ENCODE peak calls at places on chromosomes 12 and 14, in eight cellular contexts. One of them, this sample, is unnamed.

GRCh38 chr14:70716958-70717357 is 75.2 kb downstream of the TTC9 start:
- DNase-seq in fibroblast of lung: no peak
- DNase-seq in CD8-positive, alpha-beta memory T cell: no peak
- DNase-seq in lung: no peak
- DNase-seq in heart left ventricle: no peak
- DNase-seq in adrenal gland: no peak
- DNase-seq in tibial artery: no peak
- DNase-seq in GM23248: no peak
- DNase-seq in this sample: no peak

GRCh38 chr12:55072093-55072492 is 52.3 kb downstream of the NEUROD4 start:
- DNase-seq in fibroblast of lung: peak; percentile 5
- DNase-seq in CD8-positive, alpha-beta memory T cell: peak; percentile 57
- DNase-seq in lung: peak; percentile 49
- DNase-seq in heart left ventricle: peak; percentile 34
- DNase-seq in adrenal gland: peak; percentile 51
- DNase-seq in tibial artery: no peak
- DNase-seq in GM23248: peak; percentile 54
- DNase-seq in this sample: no peak

GRCh38 chr12:88908345-88908744 is 328.1 kb upstream of the KITLG start:
- DNase-seq in fibroblast of lung: no peak
- DNase-seq in CD8-positive, alpha-beta memory T cell: no peak
- DNase-seq in lung: no peak
- DNase-seq in heart left ventricle: no peak
- DNase-seq in adrenal gland: no peak
- DNase-seq in tibial artery: no peak
- DNase-seq in GM23248: no peak
- DNase-seq in this sample: no peak

GRCh38 chr14:22545842-22546721 is 42.9 kb downstream of the DAD1 start:
- DNase-seq in fibroblast of lung: peak; percentile 89
- DNase-seq in CD8-positive, alpha-beta memory T cell: no peak
- DNase-seq in lung: no peak
- DNase-seq in heart left ventricle: no peak
- DNase-seq in adrenal gland: peak; percentile 68
- DNase-seq in tibial artery: no peak
- DNase-seq in GM23248: peak; percentile 91
- DNase-seq in this sample: no peak

GRCh38 chr12:121468451-121468850 is 68.5 kb downstream of the RNF34 start:
- DNase-seq in fibroblast of lung: no peak
- DNase-seq in CD8-positive, alpha-beta memory T cell: no peak
- DNase-seq in lung: no peak
- DNase-seq in heart left ventricle: no peak
- DNase-seq in adrenal gland: no peak
- DNase-seq in tibial artery: peak; percentile 49
- DNase-seq in GM23248: peak; percentile 60
- DNase-seq in this sample: no peak

GRCh38 chr12:101647711-101648110 is 49.7 kb upstream of the CHPT1 start:
- DNase-seq in fibroblast of lung: no peak
- DNase-seq in CD8-positive, alpha-beta memory T cell: no peak
- DNase-seq in lung: no peak
- DNase-seq in heart left ventricle: no peak
- DNase-seq in adrenal gland: no peak
- DNase-seq in tibial artery: no peak
- DNase-seq in GM23248: no peak
- DNase-seq in this sample: no peak

GRCh38 chr14:99660006-99660566 is 15.2 kb downstream of the HHIPL1 start:
- DNase-seq in fibroblast of lung: no peak
- DNase-seq in CD8-positive, alpha-beta memory T cell: no peak
- DNase-seq in lung: no peak
- DNase-seq in heart left ventricle: no peak
- DNase-seq in adrenal gland: no peak
- DNase-seq in tibial artery: no peak
- DNase-seq in GM23248: peak; percentile 26
- DNase-seq in this sample: no peak

GRCh38 chr14:100608586-100609330 is 21.5 kb upstream of the BEGAIN start:
- DNase-seq in fibroblast of lung: no peak
- DNase-seq in CD8-positive, alpha-beta memory T cell: no peak
- DNase-seq in lung: no peak
- DNase-seq in heart left ventricle: no peak
- DNase-seq in adrenal gland: peak; percentile 14
- DNase-seq in tibial artery: no peak
- DNase-seq in GM23248: no peak
- DNase-seq in this sample: no peak

GRCh38 chr12:124718052-124718451 is 145.6 kb downstream of the SCARB1 start:
- DNase-seq in fibroblast of lung: no peak
- DNase-seq in CD8-positive, alpha-beta memory T cell: no peak
- DNase-seq in lung: no peak
- DNase-seq in heart left ventricle: no peak
- DNase-seq in adrenal gland: no peak
- DNase-seq in tibial artery: no peak
- DNase-seq in GM23248: no peak
- DNase-seq in this sample: no peak

GRCh38 chr14:21382095-21382494 is 1.7 kb downstream of the SUPT16H start:
- DNase-seq in fibroblast of lung: peak; percentile 29
- DNase-seq in CD8-positive, alpha-beta memory T cell: no peak
- DNase-seq in lung: no peak
- DNase-seq in heart left ventricle: no peak
- DNase-seq in adrenal gland: no peak
- DNase-seq in tibial artery: no peak
- DNase-seq in GM23248: peak; percentile 9
- DNase-seq in this sample: no peak

GRCh38 chr14:104353921-104354701 is 215.7 kb downstream of the KIF26A start:
- DNase-seq in fibroblast of lung: no peak
- DNase-seq in CD8-positive, alpha-beta memory T cell: no peak
- DNase-seq in lung: no peak
- DNase-seq in heart left ventricle: peak; percentile 74
- DNase-seq in adrenal gland: peak; percentile 66
- DNase-seq in tibial artery: peak; percentile 15
- DNase-seq in GM23248: no peak
- DNase-seq in this sample: no peak

GRCh38 chr12:56724660-56724988 is 475 bp downstream of the NACA start:
- DNase-seq in fibroblast of lung: no peak
- DNase-seq in CD8-positive, alpha-beta memory T cell: no peak
- DNase-seq in lung: no peak
- DNase-seq in heart left ventricle: no peak
- DNase-seq in adrenal gland: peak; percentile 33
- DNase-seq in tibial artery: no peak
- DNase-seq in GM23248: peak; percentile 46
- DNase-seq in this sample: no peak

GRCh38 chr14:37753459-37753858 is 158.0 kb downstream of the TTC6 start:
- DNase-seq in fibroblast of lung: no peak
- DNase-seq in CD8-positive, alpha-beta memory T cell: no peak
- DNase-seq in lung: no peak
- DNase-seq in heart left ventricle: no peak
- DNase-seq in adrenal gland: no peak
- DNase-seq in tibial artery: no peak
- DNase-seq in GM23248: no peak
- DNase-seq in this sample: no peak

GRCh38 chr14:31926652-31927347 is 150.3 kb upstream of the ARHGAP5 start:
- DNase-seq in fibroblast of lung: peak; percentile 4
- DNase-seq in CD8-positive, alpha-beta memory T cell: no peak
- DNase-seq in lung: no peak
- DNase-seq in heart left ventricle: peak; percentile 56
- DNase-seq in adrenal gland: no peak
- DNase-seq in tibial artery: no peak
- DNase-seq in GM23248: no peak
- DNase-seq in this sample: no peak

GRCh38 chr12:101939856-101940265 is 62.5 kb downstream of the DRAM1 start:
- DNase-seq in fibroblast of lung: peak; percentile 71
- DNase-seq in CD8-positive, alpha-beta memory T cell: peak; percentile 38
- DNase-seq in lung: peak; percentile 60
- DNase-seq in heart left ventricle: peak; percentile 41
- DNase-seq in adrenal gland: peak; percentile 63
- DNase-seq in tibial artery: peak; percentile 73
- DNase-seq in GM23248: peak; percentile 91
- DNase-seq in this sample: no peak

GRCh38 chr14:37721976-37722659 is 126.7 kb downstream of the TTC6 start:
- DNase-seq in fibroblast of lung: no peak
- DNase-seq in CD8-positive, alpha-beta memory T cell: no peak
- DNase-seq in lung: no peak
- DNase-seq in heart left ventricle: no peak
- DNase-seq in adrenal gland: no peak
- DNase-seq in tibial artery: no peak
- DNase-seq in GM23248: peak; percentile 47
- DNase-seq in this sample: no peak

GRCh38 chr12:109385339-109386078 is 37.8 kb downstream of the MYO1H start:
- DNase-seq in fibroblast of lung: peak; percentile 40
- DNase-seq in CD8-positive, alpha-beta memory T cell: peak; percentile 10
- DNase-seq in lung: no peak
- DNase-seq in heart left ventricle: no peak
- DNase-seq in adrenal gland: no peak
- DNase-seq in tibial artery: peak; percentile 47
- DNase-seq in GM23248: peak; percentile 85
- DNase-seq in this sample: no peak

GRCh38 chr12:124456652-124457152 is 110.7 kb downstream of the NCOR2 start:
- DNase-seq in fibroblast of lung: no peak
- DNase-seq in CD8-positive, alpha-beta memory T cell: peak; percentile 51
- DNase-seq in lung: peak; percentile 39
- DNase-seq in heart left ventricle: peak; percentile 58
- DNase-seq in adrenal gland: peak; percentile 49
- DNase-seq in tibial artery: no peak
- DNase-seq in GM23248: no peak
- DNase-seq in this sample: no peak

GRCh38 chr14:103129301-103130016 is 6.2 kb downstream of the TNFAIP2 start:
- DNase-seq in fibroblast of lung: no peak
- DNase-seq in CD8-positive, alpha-beta memory T cell: no peak
- DNase-seq in lung: no peak
- DNase-seq in heart left ventricle: no peak
- DNase-seq in adrenal gland: no peak
- DNase-seq in tibial artery: no peak
- DNase-seq in GM23248: no peak
- DNase-seq in this sample: no peak
- H3K4me1 ChIP-seq in fibroblast of lung: peaks cover 18% of the 10 kb centered on the region
- H3K4me1 ChIP-seq in CD8-positive, alpha-beta memory T cell: no peaks in the 10 kb centered on the region
- H3K4me1 ChIP-seq in lung: peaks cover 23% of the 10 kb centered on the region
- H3K4me1 ChIP-seq in heart left ventricle: peaks cover 58% of the 10 kb centered on the region
- H3K4me1 ChIP-seq in adrenal gland: peaks cover 41% of the 10 kb centered on the region
- H3K4me1 ChIP-seq in tibial artery: peaks cover 7% of the 10 kb centered on the region
- H3K4me1 ChIP-seq in GM23248: no peaks in the 10 kb centered on the region
- H3K4me1 ChIP-seq in this sample: peaks cover 81% of the 10 kb centered on the region

GRCh38 chr12:120230326-120230973 is 29.5 kb upstream of the RPLP0 start:
- DNase-seq in fibroblast of lung: peak; percentile 97
- DNase-seq in CD8-positive, alpha-beta memory T cell: no peak
- DNase-seq in lung: peak; percentile 56
- DNase-seq in heart left ventricle: peak; percentile 78
- DNase-seq in adrenal gland: peak; percentile 94
- DNase-seq in tibial artery: peak; percentile 79
- DNase-seq in GM23248: peak; percentile 94
- DNase-seq in this sample: no peak
- H3K4me1 ChIP-seq in fibroblast of lung: peaks cover 70% of the 10 kb centered on the region
- H3K4me1 ChIP-seq in CD8-positive, alpha-beta memory T cell: peaks cover 93% of the 10 kb centered on the region
- H3K4me1 ChIP-seq in lung: peaks cover 61% of the 10 kb centered on the region
- H3K4me1 ChIP-seq in heart left ventricle: peaks cover 99% of the 10 kb centered on the region
- H3K4me1 ChIP-seq in adrenal gland: peaks cover 73% of the 10 kb centered on the region
- H3K4me1 ChIP-seq in tibial artery: peaks cover 67% of the 10 kb centered on the region
- H3K4me1 ChIP-seq in GM23248: peaks cover 76% of the 10 kb centered on the region
- H3K4me1 ChIP-seq in this sample: peaks cover 97% of the 10 kb centered on the region

GRCh38 chr14:95136631-95137030 is 20.7 kb downstream of the DICER1 start:
- DNase-seq in fibroblast of lung: no peak
- DNase-seq in CD8-positive, alpha-beta memory T cell: no peak
- DNase-seq in lung: no peak
- DNase-seq in heart left ventricle: no peak
- DNase-seq in adrenal gland: no peak
- DNase-seq in tibial artery: no peak
- DNase-seq in GM23248: no peak
- DNase-seq in this sample: no peak
- H3K4me1 ChIP-seq in fibroblast of lung: peaks cover 2% of the 10 kb centered on the region
- H3K4me1 ChIP-seq in CD8-positive, alpha-beta memory T cell: peaks cover 10% of the 10 kb centered on the region
- H3K4me1 ChIP-seq in lung: peaks cover 2% of the 10 kb centered on the region
- H3K4me1 ChIP-seq in heart left ventricle: peaks cover 54% of the 10 kb centered on the region
- H3K4me1 ChIP-seq in adrenal gland: peaks cover 18% of the 10 kb centered on the region
- H3K4me1 ChIP-seq in tibial artery: peaks cover 14% of the 10 kb centered on the region
- H3K4me1 ChIP-seq in GM23248: peaks cover 39% of the 10 kb centered on the region
- H3K4me1 ChIP-seq in this sample: peaks cover 76% of the 10 kb centered on the region

DNA sequence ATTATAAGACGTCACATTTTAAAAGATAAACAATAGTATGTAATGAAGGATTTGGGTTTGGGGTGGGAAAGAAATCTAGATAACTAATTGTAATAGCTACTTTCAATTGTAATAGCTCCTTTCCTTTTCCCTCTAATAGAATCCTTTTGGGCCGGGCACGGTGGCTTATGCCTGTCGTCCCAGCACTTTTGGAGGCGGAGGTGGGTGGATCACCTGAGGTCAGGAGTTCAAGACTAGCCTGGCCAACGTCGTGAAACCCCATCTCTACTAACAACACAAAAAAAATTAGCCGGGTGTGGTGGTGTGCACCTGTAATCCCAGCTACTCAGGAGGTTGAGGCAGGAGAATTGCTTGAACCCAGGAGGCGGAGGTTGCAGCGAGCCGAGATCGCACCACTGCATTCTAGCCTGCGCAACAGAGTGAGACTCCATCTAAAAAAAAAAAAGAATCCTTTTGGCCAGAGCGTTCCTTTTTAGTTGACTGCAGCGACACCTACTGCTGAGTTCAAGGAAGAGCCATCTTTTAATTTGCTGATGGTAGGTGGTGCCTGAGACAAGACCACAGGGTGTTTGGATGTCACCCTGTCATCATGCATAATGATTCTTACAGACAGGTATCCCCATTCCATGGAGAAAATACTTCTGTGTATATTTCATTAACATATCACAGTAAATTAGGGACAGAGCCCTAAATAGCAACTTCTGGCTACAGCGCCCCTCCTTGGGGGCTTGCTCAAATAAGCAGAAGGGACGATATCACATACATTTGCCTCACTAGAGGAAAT is 79.5 kb downstream of the ARMH4 start:
- DNase-seq in fibroblast of lung: peak; percentile 59
- DNase-seq in CD8-positive, alpha-beta memory T cell: peak; percentile 14
- DNase-seq in lung: peak; percentile 32
- DNase-seq in heart left ventricle: peak; percentile 51
- DNase-seq in adrenal gland: peak; percentile 34
- DNase-seq in tibial artery: peak; percentile 22
- DNase-seq in GM23248: peak; percentile 78
- DNase-seq in this sample: no peak
- H3K4me1 ChIP-seq in fibroblast of lung: peaks cover 4% of the 10 kb centered on the region
- H3K4me1 ChIP-seq in CD8-positive, alpha-beta memory T cell: no peaks in the 10 kb centered on the region
- H3K4me1 ChIP-seq in lung: no peaks in the 10 kb centered on the region
- H3K4me1 ChIP-seq in heart left ventricle: peaks cover 4% of the 10 kb centered on the region
- H3K4me1 ChIP-seq in adrenal gland: no peaks in the 10 kb centered on the region
- H3K4me1 ChIP-seq in tibial artery: peaks cover 5% of the 10 kb centered on the region
- H3K4me1 ChIP-seq in GM23248: peaks cover 9% of the 10 kb centered on the region
- H3K4me1 ChIP-seq in this sample: peaks cover 11% of the 10 kb centered on the region

DNA sequence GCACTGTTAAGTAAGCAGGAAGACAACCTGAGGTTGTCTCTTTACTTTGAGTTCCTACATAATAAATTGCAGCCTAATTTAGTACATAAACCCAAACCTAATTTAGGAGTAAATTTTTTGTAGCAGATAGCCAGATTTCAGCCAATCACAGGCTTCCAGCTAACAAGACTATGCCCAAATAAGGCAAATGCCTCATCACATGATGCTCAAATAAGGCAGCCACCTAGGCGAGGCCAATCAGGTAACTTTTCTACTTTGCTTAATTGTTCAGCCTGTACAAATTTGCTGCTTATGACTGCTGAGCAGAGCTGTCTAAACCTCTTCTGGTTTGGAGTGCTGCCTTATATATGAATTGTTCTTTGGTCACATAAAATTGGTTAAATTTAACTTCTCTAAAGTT is 1118.7 kb upstream of the TMEM132C start:
- DNase-seq in fibroblast of lung: no peak
- DNase-seq in CD8-positive, alpha-beta memory T cell: no peak
- DNase-seq in lung: no peak
- DNase-seq in heart left ventricle: no peak
- DNase-seq in adrenal gland: no peak
- DNase-seq in tibial artery: no peak
- DNase-seq in GM23248: no peak
- DNase-seq in this sample: no peak
- H3K4me1 ChIP-seq in fibroblast of lung: no peaks in the 10 kb centered on the region
- H3K4me1 ChIP-seq in CD8-positive, alpha-beta memory T cell: peaks cover 4% of the 10 kb centered on the region
- H3K4me1 ChIP-seq in lung: peaks cover 6% of the 10 kb centered on the region
- H3K4me1 ChIP-seq in heart left ventricle: no peaks in the 10 kb centered on the region
- H3K4me1 ChIP-seq in adrenal gland: no peaks in the 10 kb centered on the region
- H3K4me1 ChIP-seq in tibial artery: peaks cover 4% of the 10 kb centered on the region
- H3K4me1 ChIP-seq in GM23248: peaks cover 18% of the 10 kb centered on the region
- H3K4me1 ChIP-seq in this sample: peaks cover 12% of the 10 kb centered on the region

This sample was measured in esophagus muscularis mucosa.